ENCODE peak calls at places on chromosomes 16 and 17, in seven cellular contexts. T, M, B, V, R, Z and L are unnamed samples.

GRCh38 chr17:751269-752001 is 629 bp downstream of the GEMIN4 start:
- DNase-seq in T (no peak), M (peak; percentile 66), B (peak; percentile 49), V (peak; percentile 80), R (peak; percentile 59), Z (no peak), L (no peak)

GRCh38 chr17:69050999-69051775 is 9.5 kb downstream of the ABCA9 start:
- DNase-seq in T (no peak), M (no peak), B (no peak), V (no peak), R (no peak), Z (no peak), L (no peak)

GRCh38 chr16:80283450-80284392 is 257.1 kb upstream of the DYNLRB2 start:
- DNase-seq in T (no peak), M (no peak), B (no peak), V (no peak), R (no peak), Z (no peak), L (no peak)

GRCh38 chr17:1908699-1909309 is 79.0 kb downstream of the RPA1 start:
- DNase-seq in T (peak; percentile 78), M (peak; percentile 90), B (peak; percentile 57), V (no peak), R (peak; percentile 65), Z (peak; percentile 62), L (no peak)

GRCh38 chr16:68645494-68646388 is 631 bp downstream of the CDH3 start:
- DNase-seq in T (peak; percentile 87), M (no peak), B (no peak), V (peak; percentile 67), R (no peak), Z (peak; percentile 75), L (no peak)

GRCh38 chr17:59812139-59812538 is 80.6 kb downstream of the TUBD1 start:
- DNase-seq in T (no peak), M (no peak), B (no peak), V (no peak), R (no peak), Z (no peak), L (no peak)

GRCh38 chr17:49035470-49036269 is 38.5 kb downstream of the IGF2BP1 start:
- DNase-seq in T (peak; percentile 86), M (peak; percentile 83), B (peak; percentile 60), V (no peak), R (peak; percentile 68), Z (peak; percentile 38), L (no peak)

GRCh38 chr16:8848939-8849391 is 19.8 kb downstream of the CARHSP1 start:
- DNase-seq in T (no peak), M (peak; percentile 56), B (no peak), V (no peak), R (no peak), Z (no peak), L (no peak)

GRCh38 chr16:75494696-75495601 is at the start of gene CHST6:
- DNase-seq in T (peak; percentile 82), M (peak; percentile 57), B (peak; percentile 31), V (no peak), R (peak; percentile 62), Z (no peak), L (peak; percentile 31)

GRCh38 chr17:63446218-63446980 is at the start of gene CYB561:
- DNase-seq in T (peak; percentile 81), M (peak; percentile 74), B (peak; percentile 91), V (peak; percentile 94), R (peak; percentile 84), Z (peak; percentile 86), L (peak; percentile 52)

DNA sequence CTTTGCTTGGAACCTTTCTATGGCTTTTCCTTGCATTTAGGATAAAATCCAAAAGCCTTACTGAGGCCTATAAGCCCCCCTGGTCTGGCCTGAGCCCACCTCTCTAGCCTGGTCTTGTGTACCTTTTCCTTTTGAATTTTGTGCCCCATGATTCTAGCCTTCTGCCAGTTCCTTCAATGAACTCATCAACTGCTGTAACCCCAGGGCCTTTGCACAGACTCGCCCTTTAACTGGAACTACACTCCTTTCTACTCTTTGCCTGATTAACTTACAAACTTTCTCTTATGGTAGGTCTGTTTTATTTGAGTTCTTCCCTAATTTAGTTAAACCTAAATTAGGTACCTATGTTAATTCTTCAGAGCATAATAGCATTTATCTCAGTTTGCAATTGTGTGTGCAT is 24.2 kb downstream of the GJD3 start:
- DNase-seq in T (no peak), M (no peak), B (no peak), V (no peak), R (no peak), Z (no peak), L (no peak)
- H3K4me1 ChIP-seq in T (peaks cover 15% of the 10 kb centered on the region), M (peaks cover 15% of the 10 kb centered on the region), B (peaks cover 49% of the 10 kb centered on the region), V (peaks cover 66% of the 10 kb centered on the region), R (no peaks in the 10 kb centered on the region), Z (peaks cover 18% of the 10 kb centered on the region), L (peaks cover 44% of the 10 kb centered on the region)

GRCh38 chr16:4923853-4924252 is 13.1 kb downstream of the PPL start:
- DNase-seq in T (no peak), M (no peak), B (no peak), V (no peak), R (no peak), Z (no peak), L (no peak)
- H3K4me1 ChIP-seq in T (peaks cover 7% of the 10 kb centered on the region), M (no peaks in the 10 kb centered on the region), B (no peaks in the 10 kb centered on the region), V (peaks cover 4% of the 10 kb centered on the region), R (no peaks in the 10 kb centered on the region), Z (no peaks in the 10 kb centered on the region), L (no peaks in the 10 kb centered on the region)

GRCh38 chr17:38418069-38418692 is 10.1 kb upstream of the ARHGAP23 start:
- DNase-seq in T (no peak), M (no peak), B (no peak), V (no peak), R (no peak), Z (no peak), L (no peak)

GRCh38 chr17:38419508-38419981 is 8.7 kb upstream of the ARHGAP23 start:
- DNase-seq in T (no peak), M (no peak), B (no peak), V (no peak), R (no peak), Z (no peak), L (no peak)

GRCh38 chr17:38420518-38420917 is 7.7 kb upstream of the ARHGAP23 start:
- DNase-seq in T (no peak), M (no peak), B (no peak), V (no peak), R (no peak), Z (no peak), L (no peak)

GRCh38 chr17:38417210-38417951 is 10.9 kb upstream of the ARHGAP23 start:
- DNase-seq in T (peak; percentile 57), M (no peak), B (no peak), V (no peak), R (no peak), Z (no peak), L (no peak)

DNA sequence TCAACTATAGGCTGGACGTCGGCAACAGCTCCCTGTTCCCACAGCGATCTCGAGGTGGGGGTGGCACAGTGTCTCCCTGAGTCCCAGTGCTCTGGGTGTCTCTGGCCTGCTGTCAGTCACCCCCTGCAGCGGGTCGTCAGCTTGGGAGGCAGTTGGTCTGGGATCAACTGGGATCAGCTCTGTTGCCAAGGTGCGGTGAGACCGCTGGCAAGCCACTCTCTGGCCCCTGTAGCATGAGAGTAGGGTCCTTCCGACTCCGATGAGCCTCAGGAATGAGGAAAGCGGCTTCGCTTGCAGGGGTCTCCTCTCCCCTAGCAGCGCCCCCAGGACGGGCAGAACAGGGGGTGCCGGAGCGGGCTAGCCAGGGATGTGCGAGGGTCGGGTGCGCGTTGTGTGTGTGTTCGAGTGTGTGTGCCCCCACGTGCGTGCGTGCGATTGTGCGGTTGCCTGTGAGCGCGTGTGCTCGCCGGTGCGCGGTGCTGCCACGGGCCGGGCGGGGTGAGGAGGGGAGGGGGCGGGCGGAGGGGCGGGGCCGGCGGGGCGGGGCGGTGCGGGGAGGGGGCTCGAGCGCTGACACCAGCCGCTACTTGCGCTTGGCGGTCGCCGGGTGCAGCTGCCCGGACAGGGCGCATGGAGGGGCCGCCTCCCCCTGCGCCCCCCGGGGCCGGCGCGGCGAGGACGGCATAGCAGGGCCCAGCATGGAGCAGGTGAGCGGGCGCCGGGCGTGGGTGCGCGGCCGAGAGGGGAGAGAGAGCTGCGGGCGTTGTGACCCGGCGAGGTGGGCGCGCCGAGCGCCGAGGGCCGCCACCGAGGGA is 9.4 kb upstream of the ARHGAP23 start:
- DNase-seq in T (no peak), M (no peak), B (no peak), V (no peak), R (no peak), Z (no peak), L (no peak)
- H3K4me1 ChIP-seq in T (no peaks in the 10 kb centered on the region), M (peaks cover 19% of the 10 kb centered on the region), B (peaks cover 50% of the 10 kb centered on the region), V (peaks cover 19% of the 10 kb centered on the region), R (no peaks in the 10 kb centered on the region), Z (peaks cover 8% of the 10 kb centered on the region), L (no peaks in the 10 kb centered on the region)

GRCh38 chr17:4945944-4946280 is 2.4 kb downstream of the PFN1 start:
- DNase-seq in T (no peak), M (no peak), B (no peak), V (no peak), R (no peak), Z (no peak), L (no peak)

GRCh38 chr17:4946312-4946976 is 1.9 kb downstream of the PFN1 start:
- DNase-seq in T (no peak), M (no peak), B (no peak), V (no peak), R (no peak), Z (no peak), L (no peak)

GRCh38 chr17:4948166-4948996 is at the start of gene PFN1:
- DNase-seq in T (peak; percentile 95), M (peak; percentile 98), B (peak; percentile 94), V (peak; percentile 95), R (peak; percentile 96), Z (peak; percentile 87), L (peak; percentile 85)

GRCh38 chr17:4947411-4948165 is 742 bp downstream of the PFN1 start:
- DNase-seq in T (peak; percentile 82), M (peak; percentile 79), B (peak; percentile 81), V (peak; percentile 88), R (peak; percentile 82), Z (peak; percentile 75), L (peak; percentile 70)

DNA sequence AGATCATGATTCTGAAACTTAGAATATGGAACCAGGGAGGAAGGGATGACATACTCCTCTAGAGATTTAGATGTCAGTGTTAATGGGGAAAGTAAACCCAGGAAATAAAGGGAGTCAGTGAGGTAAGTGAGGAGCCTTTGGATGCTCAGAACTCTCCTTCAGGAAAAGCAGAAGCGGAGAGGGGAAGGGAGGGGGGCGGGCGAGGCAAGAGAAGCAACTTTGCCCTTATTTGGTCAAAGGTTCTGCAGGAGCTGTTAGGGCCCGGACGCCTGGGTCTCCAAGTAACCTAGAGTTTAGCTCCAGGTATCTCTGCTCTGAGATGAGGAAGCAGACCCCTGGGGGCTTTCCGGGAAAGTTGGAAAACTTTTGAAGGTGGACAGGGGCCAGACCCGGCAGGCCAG is 1.3 kb downstream of the PFN1 start:
- DNase-seq in T (peak; percentile 30), M (peak; percentile 43), B (no peak), V (no peak), R (peak; percentile 56), Z (no peak), L (no peak)
- H3K4me1 ChIP-seq in T (peaks cover 15% of the 10 kb centered on the region), M (peaks cover 36% of the 10 kb centered on the region), B (peaks cover 49% of the 10 kb centered on the region), V (peaks cover 58% of the 10 kb centered on the region), R (no peaks in the 10 kb centered on the region), Z (peaks cover 2% of the 10 kb centered on the region), L (peaks cover 54% of the 10 kb centered on the region)